ENCODE peak calls at places on chromosomes 12 and 14, in eight cellular contexts. One of them, this sample, is unnamed.

GRCh38 chr12:89945123-89945522 is 236.5 kb upstream of the ATP2B1 start:
- DNase-seq in upper lobe of right lung: no peak
- DNase-seq in bronchial epithelial cell: no peak
- DNase-seq in endodermal cell: no peak
- DNase-seq in HFFc6: no peak
- DNase-seq in left lung: no peak
- DNase-seq in type B pancreatic cell: no peak
- DNase-seq in ovary: no peak
- DNase-seq in this sample: no peak

GRCh38 chr12:96197503-96198272 is 3.5 kb downstream of the ELK3 start:
- DNase-seq in left lung: no peak
- DNase-seq in type B pancreatic cell: no peak
- DNase-seq in upper lobe of right lung: no peak
- DNase-seq in bronchial epithelial cell: peak
- DNase-seq in HFFc6: peak
- DNase-seq in endodermal cell: no peak
- DNase-seq in ovary: no peak
- DNase-seq in this sample: no peak

GRCh38 chr12:123075591-123076171 is 75.2 kb downstream of the PITPNM2 start:
- DNase-seq in upper lobe of right lung: peak
- DNase-seq in left lung: peak
- DNase-seq in HFFc6: peak
- DNase-seq in ovary: peak
- DNase-seq in endodermal cell: peak
- DNase-seq in bronchial epithelial cell: no peak
- DNase-seq in type B pancreatic cell: no peak
- DNase-seq in this sample: no peak

GRCh38 chr14:99779751-99780150 is 13.5 kb upstream of the EML1 start:
- DNase-seq in HFFc6: peak
- DNase-seq in left lung: no peak
- DNase-seq in upper lobe of right lung: no peak
- DNase-seq in type B pancreatic cell: no peak
- DNase-seq in bronchial epithelial cell: peak
- DNase-seq in endodermal cell: peak
- DNase-seq in ovary: no peak
- DNase-seq in this sample: no peak

GRCh38 chr14:101446387-101446969 is 114.8 kb upstream of the DIO3 start:
- DNase-seq in type B pancreatic cell: no peak
- DNase-seq in HFFc6: no peak
- DNase-seq in ovary: no peak
- DNase-seq in left lung: peak
- DNase-seq in bronchial epithelial cell: no peak
- DNase-seq in endodermal cell: peak
- DNase-seq in upper lobe of right lung: no peak
- DNase-seq in this sample: no peak

GRCh38 chr14:26522985-26523384 is 74.8 kb downstream of the NOVA1 start:
- DNase-seq in bronchial epithelial cell: no peak
- DNase-seq in endodermal cell: no peak
- DNase-seq in HFFc6: no peak
- DNase-seq in type B pancreatic cell: no peak
- DNase-seq in left lung: no peak
- DNase-seq in upper lobe of right lung: no peak
- DNase-seq in ovary: no peak
- DNase-seq in this sample: no peak

GRCh38 chr12:40907115-40907521 is 214.9 kb downstream of the CNTN1 start:
- DNase-seq in endodermal cell: no peak
- DNase-seq in left lung: no peak
- DNase-seq in bronchial epithelial cell: peak
- DNase-seq in type B pancreatic cell: no peak
- DNase-seq in ovary: no peak
- DNase-seq in upper lobe of right lung: no peak
- DNase-seq in HFFc6: no peak
- DNase-seq in this sample: no peak

GRCh38 chr14:60515244-60515695 is 6.3 kb downstream of the SIX6 start:
- DNase-seq in bronchial epithelial cell: no peak
- DNase-seq in endodermal cell: no peak
- DNase-seq in HFFc6: no peak
- DNase-seq in upper lobe of right lung: no peak
- DNase-seq in ovary: no peak
- DNase-seq in type B pancreatic cell: no peak
- DNase-seq in left lung: no peak
- DNase-seq in this sample: peak

GRCh38 chr12:15788266-15789214 is 648 bp downstream of the EPS8 start:
- DNase-seq in ovary: peak
- DNase-seq in bronchial epithelial cell: peak
- DNase-seq in endodermal cell: peak
- DNase-seq in upper lobe of right lung: peak
- DNase-seq in type B pancreatic cell: peak
- DNase-seq in HFFc6: no peak
- DNase-seq in left lung: peak
- DNase-seq in this sample: no peak

GRCh38 chr14:65169351-65169750 is 67.0 kb upstream of the MAX start:
- DNase-seq in endodermal cell: no peak
- DNase-seq in HFFc6: peak
- DNase-seq in bronchial epithelial cell: peak
- DNase-seq in upper lobe of right lung: no peak
- DNase-seq in left lung: no peak
- DNase-seq in ovary: no peak
- DNase-seq in type B pancreatic cell: no peak
- DNase-seq in this sample: no peak

GRCh38 chr14:21102472-21103164 is 1.8 kb downstream of the TMEM253 start:
- DNase-seq in HFFc6: no peak
- DNase-seq in ovary: no peak
- DNase-seq in left lung: no peak
- DNase-seq in endodermal cell: peak
- DNase-seq in type B pancreatic cell: no peak
- DNase-seq in upper lobe of right lung: no peak
- DNase-seq in bronchial epithelial cell: no peak
- DNase-seq in this sample: no peak

DNA sequence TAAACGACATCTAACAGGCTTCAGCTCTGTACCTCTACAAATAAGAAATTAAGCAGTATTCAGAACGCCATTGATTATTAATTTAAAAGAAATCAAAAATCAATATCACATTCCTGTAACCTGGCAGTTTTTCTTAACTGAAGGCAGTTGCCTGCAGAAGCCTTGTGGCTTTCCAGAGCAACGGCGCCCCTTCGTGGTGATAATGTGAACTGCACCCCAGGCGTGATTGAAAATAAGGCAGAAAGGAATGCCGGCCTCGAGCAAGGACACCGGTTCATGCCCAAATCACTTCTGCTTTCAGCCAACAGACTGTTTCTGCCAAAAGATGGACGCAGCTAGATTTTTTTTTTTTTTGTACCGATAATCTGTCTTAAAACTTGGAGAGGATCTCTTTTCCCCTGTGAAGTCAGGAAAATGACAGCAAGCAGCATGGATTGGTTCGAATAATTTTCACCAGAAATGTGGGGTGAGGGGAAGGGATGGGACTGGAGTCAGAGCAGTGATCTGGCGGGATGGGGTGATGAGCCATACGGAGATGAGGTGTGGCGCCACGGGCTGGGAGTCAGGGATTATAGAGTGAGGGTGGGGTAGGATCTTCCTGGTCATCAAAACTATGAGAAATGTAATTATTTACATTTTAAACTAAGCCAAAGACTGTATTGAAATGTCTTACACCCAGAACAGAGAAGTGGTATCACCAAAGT is 473.0 kb downstream of the DPF3 start:
- DNase-seq in endodermal cell: peak
- DNase-seq in left lung: no peak
- DNase-seq in ovary: peak
- DNase-seq in HFFc6: peak
- DNase-seq in bronchial epithelial cell: peak
- DNase-seq in type B pancreatic cell: peak
- DNase-seq in upper lobe of right lung: peak
- DNase-seq in this sample: no peak
- TF ChIP-seq CTCF in endodermal cell: peak
- TF ChIP-seq CTCF in left lung: peak
- TF ChIP-seq CTCF in ovary: peak
- TF ChIP-seq CTCF in HFFc6: peak
- TF ChIP-seq CTCF in bronchial epithelial cell: peak
- TF ChIP-seq CTCF in type B pancreatic cell: peak
- TF ChIP-seq CTCF in upper lobe of right lung: peak
- TF ChIP-seq CTCF in this sample: peak

GRCh38 chr14:63727736-63728728 is at the start of gene SGPP1:
- DNase-seq in endodermal cell: peak
- DNase-seq in left lung: peak
- DNase-seq in ovary: peak
- DNase-seq in HFFc6: peak
- DNase-seq in bronchial epithelial cell: peak
- DNase-seq in type B pancreatic cell: peak
- DNase-seq in upper lobe of right lung: peak
- DNase-seq in this sample: no peak
- TF ChIP-seq CTCF in endodermal cell: peak
- TF ChIP-seq CTCF in left lung: peak
- TF ChIP-seq CTCF in ovary: peak
- TF ChIP-seq CTCF in HFFc6: peak
- TF ChIP-seq CTCF in bronchial epithelial cell: peak
- TF ChIP-seq CTCF in type B pancreatic cell: peak
- TF ChIP-seq CTCF in upper lobe of right lung: peak
- TF ChIP-seq CTCF in this sample: peak

GRCh38 chr14:54488646-54489317 is at the start of gene GMFB:
- DNase-seq in endodermal cell: peak
- DNase-seq in HFFc6: peak
- DNase-seq in type B pancreatic cell: peak
- DNase-seq in bronchial epithelial cell: peak
- DNase-seq in ovary: peak
- DNase-seq in left lung: peak
- DNase-seq in upper lobe of right lung: peak
- DNase-seq in this sample: peak
- TF ChIP-seq CTCF in endodermal cell: peak
- TF ChIP-seq CTCF in HFFc6: peak
- TF ChIP-seq CTCF in type B pancreatic cell: peak
- TF ChIP-seq CTCF in bronchial epithelial cell: peak
- TF ChIP-seq CTCF in ovary: peak
- TF ChIP-seq CTCF in left lung: peak
- TF ChIP-seq CTCF in upper lobe of right lung: peak
- TF ChIP-seq CTCF in this sample: peak

DNA sequence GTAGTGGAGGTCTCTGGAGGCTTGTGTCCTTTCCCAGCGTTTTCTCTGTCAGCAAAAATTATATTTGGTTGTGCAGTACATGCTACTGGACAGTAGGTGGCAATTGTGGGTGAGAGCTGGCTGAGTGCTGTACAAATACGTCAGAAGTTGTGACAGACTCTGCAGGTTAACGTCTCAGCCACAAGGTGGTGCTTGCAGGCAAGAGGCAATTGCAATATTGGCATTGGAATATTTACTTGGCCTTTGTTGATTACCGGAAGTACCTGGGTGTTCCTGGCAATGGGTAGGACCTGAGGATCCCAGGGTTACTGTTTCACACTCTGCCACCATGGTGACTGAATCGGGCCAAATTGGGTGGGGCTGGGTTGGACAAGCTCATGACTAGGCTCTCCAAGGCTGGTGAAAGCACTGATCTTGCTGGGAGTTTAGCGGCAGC is 333.9 kb upstream of the LMO3 start:
- DNase-seq in type B pancreatic cell: no peak
- DNase-seq in bronchial epithelial cell: peak
- DNase-seq in upper lobe of right lung: peak
- DNase-seq in ovary: no peak
- DNase-seq in left lung: no peak
- DNase-seq in endodermal cell: peak
- DNase-seq in HFFc6: peak
- DNase-seq in this sample: no peak
- TF ChIP-seq CTCF in type B pancreatic cell: peak
- TF ChIP-seq CTCF in bronchial epithelial cell: peak
- TF ChIP-seq CTCF in upper lobe of right lung: peak
- TF ChIP-seq CTCF in ovary: no peak
- TF ChIP-seq CTCF in left lung: peak
- TF ChIP-seq CTCF in endodermal cell: peak
- TF ChIP-seq CTCF in HFFc6: peak
- TF ChIP-seq CTCF in this sample: peak

GRCh38 chr12:105099355-105099754 is 8.2 kb upstream of the WASHC4 start:
- DNase-seq in type B pancreatic cell: no peak
- DNase-seq in upper lobe of right lung: no peak
- DNase-seq in bronchial epithelial cell: no peak
- DNase-seq in ovary: no peak
- DNase-seq in left lung: no peak
- DNase-seq in endodermal cell: no peak
- DNase-seq in HFFc6: no peak
- DNase-seq in this sample: no peak

GRCh38 chr12:105104762-105105161 is 2.8 kb upstream of the WASHC4 start:
- DNase-seq in upper lobe of right lung: no peak
- DNase-seq in endodermal cell: no peak
- DNase-seq in type B pancreatic cell: no peak
- DNase-seq in HFFc6: no peak
- DNase-seq in left lung: no peak
- DNase-seq in ovary: no peak
- DNase-seq in bronchial epithelial cell: no peak
- DNase-seq in this sample: no peak

GRCh38 chr12:105100207-105100985 is 7.1 kb upstream of the WASHC4 start:
- DNase-seq in HFFc6: peak
- DNase-seq in upper lobe of right lung: no peak
- DNase-seq in endodermal cell: no peak
- DNase-seq in type B pancreatic cell: no peak
- DNase-seq in ovary: no peak
- DNase-seq in left lung: no peak
- DNase-seq in bronchial epithelial cell: peak
- DNase-seq in this sample: no peak

GRCh38 chr12:105102673-105103072 is 4.9 kb upstream of the WASHC4 start:
- DNase-seq in endodermal cell: no peak
- DNase-seq in ovary: no peak
- DNase-seq in HFFc6: no peak
- DNase-seq in upper lobe of right lung: no peak
- DNase-seq in left lung: no peak
- DNase-seq in bronchial epithelial cell: no peak
- DNase-seq in type B pancreatic cell: no peak
- DNase-seq in this sample: no peak

DNA sequence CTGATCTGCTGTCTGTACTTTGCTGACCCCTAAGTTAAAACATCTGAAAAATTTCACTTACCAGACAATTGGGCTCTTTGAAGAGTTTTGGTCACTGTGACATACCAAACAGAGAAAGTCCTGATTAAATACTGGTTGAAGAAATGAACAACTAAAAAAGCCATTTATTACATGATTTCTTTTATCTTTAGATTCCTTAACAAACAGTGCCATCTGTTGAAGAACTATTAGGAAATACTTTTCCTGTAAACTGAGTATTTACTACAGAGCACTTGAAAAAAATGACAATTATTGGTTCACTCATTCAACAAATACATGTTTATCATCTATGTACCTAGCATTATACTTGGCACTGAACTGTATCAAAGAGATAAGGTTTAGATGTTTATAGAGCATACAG is 6.5 kb upstream of the WASHC4 start:
- DNase-seq in HFFc6: peak
- DNase-seq in upper lobe of right lung: no peak
- DNase-seq in left lung: no peak
- DNase-seq in endodermal cell: no peak
- DNase-seq in type B pancreatic cell: no peak
- DNase-seq in bronchial epithelial cell: peak
- DNase-seq in ovary: no peak
- DNase-seq in this sample: no peak
- TF ChIP-seq CTCF in HFFc6: peak
- TF ChIP-seq CTCF in upper lobe of right lung: peak
- TF ChIP-seq CTCF in left lung: no peak
- TF ChIP-seq CTCF in endodermal cell: no peak
- TF ChIP-seq CTCF in type B pancreatic cell: no peak
- TF ChIP-seq CTCF in bronchial epithelial cell: no peak
- TF ChIP-seq CTCF in ovary: no peak
- TF ChIP-seq CTCF in this sample: peak

This sample was measured in chondrocyte.